ENCODE peak calls at places on chromosomes 2 and 18, in seven cellular contexts. R is heart left ventricle, L is neural progenitor cell, U is right cardiac atrium, V is psoas muscle, J is spleen, C is uterus. E is an unnamed sample.
A peak's percentile ranks its signal among the peaks of the same experiment; 100 is the strongest.

GRCh38 chr2:181896286-181896685 is 4.8 kb downstream of the ITPRID2 start:
- DNase-seq in J (no peak), L (no peak), C (no peak), V (no peak), R (no peak), U (no peak), E (no peak)

GRCh38 chr2:219997341-219997851 is 370.0 kb downstream of the SLC4A3 start:
- DNase-seq in R (peak; percentile 25), C (peak; percentile 37), J (no peak), L (peak; percentile 72), U (peak; percentile 74), V (no peak), E (peak; percentile 71)

GRCh38 chr2:168136392-168136977 is 110.9 kb downstream of the STK39 start:
- DNase-seq in R (no peak), L (peak; percentile 21), V (no peak), J (no peak), C (no peak), U (no peak), E (no peak)

GRCh38 chr2:128578406-128579385 is 260.0 kb upstream of the HS6ST1 start:
- DNase-seq in R (no peak), V (no peak), J (no peak), U (no peak), L (no peak), C (no peak), E (no peak)

GRCh38 chr2:127579231-127579630 is 43.7 kb downstream of the MYO7B start:
- DNase-seq in L (no peak), V (no peak), J (peak; percentile 56), U (no peak), R (no peak), C (no peak), E (no peak)

GRCh38 chr2:228723599-228723998 is 542.1 kb upstream of the SPHKAP start:
- DNase-seq in U (no peak), C (no peak), V (no peak), L (no peak), J (no peak), R (no peak), E (no peak)

GRCh38 chr2:145170787-145171186 is 650.9 kb upstream of the ZEB2 start:
- DNase-seq in R (no peak), L (no peak), V (no peak), C (no peak), J (no peak), U (no peak), E (no peak)

GRCh38 chr2:65846984-65847383 is 414.6 kb upstream of the SPRED2 start:
- DNase-seq in V (peak; percentile 15), U (peak; percentile 78), J (no peak), L (no peak), R (peak; percentile 40), C (peak; percentile 19), E (no peak)

GRCh38 chr18:63879684-63880083 is 7.8 kb upstream of the SERPINB2 start:
- DNase-seq in U (no peak), J (no peak), C (no peak), V (no peak), L (no peak), R (no peak), E (no peak)

GRCh38 chr18:62897153-62897552 is 181.8 kb downstream of the PHLPP1 start:
- DNase-seq in C (no peak), U (no peak), V (no peak), J (no peak), L (no peak), R (no peak), E (no peak)

GRCh38 chr2:72888438-72889202 is 1.4 kb downstream of the SPR start:
- DNase-seq in J (no peak), L (no peak), V (no peak), C (no peak), R (no peak), U (peak; percentile 50), E (no peak)

GRCh38 chr2:72883356-72883962 is 3.7 kb upstream of the SPR start:
- DNase-seq in U (peak; percentile 72), R (peak; percentile 55), L (peak; percentile 84), J (no peak), C (no peak), V (peak; percentile 31), E (no peak)

GRCh38 chr2:72887032-72887835 is at the start of gene SPR:
- DNase-seq in C (peak; percentile 62), V (peak; percentile 84), U (peak; percentile 94), R (peak; percentile 88), L (peak; percentile 76), J (peak; percentile 89), E (peak; percentile 59)

GRCh38 chr2:72887836-72888437 is 729 bp downstream of the SPR start:
- DNase-seq in J (peak; percentile 86), C (peak; percentile 89), U (peak; percentile 96), R (peak; percentile 94), L (peak; percentile 94), V (peak; percentile 92), E (peak; percentile 69)

DNA sequence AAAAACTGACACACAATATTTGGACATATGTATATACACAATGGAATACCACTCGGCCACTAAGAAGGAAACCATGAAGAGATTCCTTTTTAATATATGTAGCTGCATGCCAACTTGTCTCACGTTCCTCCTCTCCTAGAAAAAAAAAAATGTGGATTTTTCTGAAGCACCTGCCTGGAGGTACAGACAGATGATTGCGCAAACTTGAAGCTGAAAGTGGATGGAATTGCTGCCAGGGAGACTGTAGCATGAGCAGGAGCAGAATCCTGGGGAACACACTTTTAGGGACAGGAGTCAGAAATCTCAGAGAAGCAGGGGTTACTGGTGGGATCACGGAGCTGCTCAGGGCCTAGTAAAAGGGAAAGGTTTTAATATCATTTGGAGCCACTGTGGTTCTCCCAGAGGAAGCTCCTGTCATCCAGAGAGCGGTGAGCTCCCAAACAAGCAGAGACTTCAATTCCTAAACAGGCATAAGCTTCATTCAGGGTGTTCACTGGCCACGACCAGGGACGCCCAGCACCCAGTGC is 640 bp upstream of the SPR start:
- DNase-seq in J (no peak), V (no peak), C (no peak), U (no peak), L (no peak), R (no peak), E (no peak)
- H3K27ac ChIP-seq in J (peak overlapping the region; percentile 84), V (peak overlapping the region; percentile 86), C (peak overlapping the region; percentile 93), U (no peak overlapping the region), L (no peak overlapping the region), R (peak overlapping the region; percentile 90), E (peak overlapping the region; percentile 92)

DNA sequence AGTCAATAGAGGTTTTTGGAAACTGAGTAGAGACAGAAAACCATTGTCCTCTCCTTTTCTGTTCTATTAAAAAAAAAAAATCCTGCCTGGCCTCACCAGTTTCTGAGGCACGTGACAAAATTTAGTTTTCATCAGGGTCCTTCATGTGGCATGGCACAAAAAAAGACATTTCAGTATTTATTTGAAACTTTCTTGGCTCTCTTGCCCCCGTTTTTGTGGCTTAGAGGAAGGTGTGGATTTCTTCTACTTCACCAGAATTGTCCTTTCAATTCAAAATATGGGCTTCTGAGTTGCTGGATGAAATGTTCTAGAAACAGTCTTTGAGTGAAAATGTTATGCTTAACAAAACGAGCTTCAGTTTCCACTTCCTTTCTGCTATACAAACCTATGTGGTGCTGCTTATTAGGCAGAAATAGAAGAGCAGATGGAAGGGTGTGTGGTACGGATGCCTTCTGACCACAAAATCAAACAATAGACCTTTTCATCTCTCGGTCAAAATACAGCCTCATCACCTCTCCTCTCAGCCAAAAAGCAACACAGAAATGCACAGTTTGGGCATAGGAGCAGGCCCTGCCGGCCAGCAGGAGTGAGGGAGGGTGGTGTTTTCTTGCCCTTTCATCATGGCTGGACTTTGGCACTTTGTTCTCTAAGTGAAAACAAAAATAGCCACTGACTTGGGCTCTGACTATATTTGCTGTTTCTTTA is 89.2 kb downstream of the SH3RF3 start:
- DNase-seq in R (no peak), C (no peak), L (no peak), U (no peak), V (no peak), J (no peak), E (no peak)
- H3K27ac ChIP-seq in R (no peak overlapping the region), C (peak overlapping the region; percentile 61), L (no peak overlapping the region), U (no peak overlapping the region), V (peak overlapping the region; percentile 43), J (peak overlapping the region; percentile 44), E (peak overlapping the region; percentile 49)

GRCh38 chr2:46229134-46230063 is 67.8 kb upstream of the EPAS1 start:
- DNase-seq in J (peak; percentile 49), C (no peak), L (peak; percentile 41), V (no peak), U (no peak), R (no peak), E (no peak)
- H3K27ac ChIP-seq in J (no peak overlapping the region), C (no peak overlapping the region), L (no peak overlapping the region), V (no peak overlapping the region), U (no peak overlapping the region), R (no peak overlapping the region), E (no peak overlapping the region)

GRCh38 chr2:204665244-204665643 is 120.0 kb downstream of the PARD3B start:
- DNase-seq in C (no peak), V (no peak), L (peak; percentile 6), R (no peak), J (no peak), U (no peak), E (no peak)

GRCh38 chr2:204667990-204668389 is 122.7 kb downstream of the PARD3B start:
- DNase-seq in R (no peak), C (no peak), L (no peak), U (no peak), J (no peak), V (no peak), E (no peak)

GRCh38 chr2:204664708-204665121 is 119.4 kb downstream of the PARD3B start:
- DNase-seq in V (no peak), C (no peak), J (no peak), L (no peak), R (no peak), U (no peak), E (no peak)

GRCh38 chr2:204663816-204664421 is 118.6 kb downstream of the PARD3B start:
- DNase-seq in V (no peak), C (no peak), J (no peak), L (no peak), R (no peak), U (no peak), E (no peak)

DNA sequence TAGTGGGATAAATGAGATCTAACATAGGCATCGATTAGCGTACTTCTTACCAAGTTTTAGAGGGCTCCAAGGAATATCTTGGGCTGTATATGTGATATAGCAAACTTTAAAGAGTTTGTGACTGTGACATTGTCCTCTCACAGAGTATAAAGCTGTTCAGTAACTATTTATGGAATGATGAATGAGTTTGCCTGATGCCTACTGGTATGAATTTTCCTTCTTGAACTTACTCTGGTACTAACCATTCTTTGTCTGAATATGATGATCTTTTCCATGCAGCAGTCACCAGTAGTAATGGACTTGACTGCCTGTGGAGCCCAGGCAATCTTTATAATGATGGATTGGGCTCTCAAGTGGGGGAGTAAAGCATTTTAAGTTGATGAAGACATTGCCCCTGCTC is 120.5 kb downstream of the PARD3B start:
- DNase-seq in J (no peak), U (no peak), R (no peak), C (no peak), L (no peak), V (no peak), E (no peak)
- H3K27ac ChIP-seq in J (no peak overlapping the region), U (no peak overlapping the region), R (no peak overlapping the region), C (no peak overlapping the region), L (no peak overlapping the region), V (no peak overlapping the region), E (no peak overlapping the region)